ENCODE peak calls at places on chromosomes 6 and 20, in seven cellular contexts. G, K, E, F, R, M and I are unnamed samples.

GRCh38 chr6:93784794-93785757 is 365.7 kb upstream of the EPHA7 start:
- DNase-seq in M (no peak), R (peak), G (no peak), F (no peak), E (no peak), K (no peak), I (no peak)

GRCh38 chr20:13426870-13427269 is 205.8 kb downstream of the ISM1 start:
- DNase-seq in K (no peak), R (peak), E (no peak), F (no peak), G (no peak), M (no peak), I (no peak)

GRCh38 chr6:15369838-15370237 is 124.0 kb downstream of the JARID2 start:
- DNase-seq in R (peak), G (no peak), F (no peak), K (no peak), M (peak), E (no peak), I (no peak)

GRCh38 chr6:158213925-158214674 is 46.0 kb downstream of the GTF2H5 start:
- DNase-seq in R (peak), E (peak), K (peak), M (peak), F (no peak), G (peak), I (peak)

GRCh38 chr6:80696268-80696667 is 589.8 kb downstream of the BCKDHB start:
- DNase-seq in E (no peak), F (no peak), R (no peak), M (no peak), K (no peak), G (no peak), I (no peak)

GRCh38 chr6:56525976-56526375 is 116.7 kb downstream of the DST start:
- DNase-seq in E (no peak), F (no peak), M (peak), R (no peak), K (no peak), G (no peak), I (no peak)

GRCh38 chr6:30612687-30613248 is 4.3 kb downstream of the PPP1R10 start:
- DNase-seq in K (no peak), F (no peak), G (no peak), R (peak), M (no peak), E (no peak), I (peak)

GRCh38 chr6:43923376-43924221 is 153.6 kb downstream of the VEGFA start:
- DNase-seq in M (no peak), R (peak), K (peak), E (no peak), F (peak), G (no peak), I (no peak)

GRCh38 chr6:110180228-110181008 is at the start of gene CDC40:
- DNase-seq in G (peak), K (peak), E (peak), M (peak), F (peak), R (no peak), I (peak)

GRCh38 chr6:15245361-15246216 is at the start of gene JARID2:
- DNase-seq in E (peak), K (peak), F (peak), G (peak), M (peak), R (peak), I (peak)

GRCh38 chr20:48295445-48295903 is 510.2 kb upstream of the SULF2 start:
- DNase-seq in M (no peak), F (no peak), R (peak), K (no peak), G (peak), E (no peak), I (peak)
- TF ChIP-seq CTCF in M (peak), F (peak), R (peak), K (no peak), G (no peak), E (peak), I (peak)

GRCh38 chr6:133951881-133952814 is 876 bp upstream of the TBPL1 start:
- DNase-seq in R (peak), M (peak), F (no peak), E (peak), G (peak), K (peak), I (peak)
- TF ChIP-seq CTCF in R (peak), M (peak), F (peak), E (peak), G (peak), K (peak), I (peak)

GRCh38 chr20:33835773-33836172 is 24.6 kb downstream of the CHMP4B start:
- DNase-seq in F (no peak), E (no peak), M (no peak), K (no peak), R (peak), G (peak), I (no peak)

GRCh38 chr20:33840759-33841438 is 29.8 kb downstream of the CHMP4B start:
- DNase-seq in M (no peak), E (no peak), R (no peak), K (no peak), F (no peak), G (no peak), I (no peak)

GRCh38 chr20:33839591-33839990 is 28.4 kb downstream of the CHMP4B start:
- DNase-seq in M (no peak), R (no peak), F (no peak), E (peak), K (no peak), G (no peak), I (no peak)

GRCh38 chr20:33837096-33837830 is 26.1 kb downstream of the CHMP4B start:
- DNase-seq in E (no peak), R (no peak), K (no peak), F (no peak), M (peak), G (no peak), I (no peak)

GRCh38 chr20:33838035-33838864 is 27.1 kb downstream of the CHMP4B start:
- DNase-seq in M (no peak), F (no peak), G (no peak), E (no peak), R (no peak), K (no peak), I (no peak)
- TF ChIP-seq CTCF in M (peak), F (no peak), G (no peak), E (peak), R (no peak), K (no peak), I (no peak)

GRCh38 chr6:117771403-117771802 is 96.1 kb downstream of the NUS1 start:
- DNase-seq in E (no peak), M (no peak), F (no peak), K (no peak), G (no peak), R (no peak), I (no peak)
- TF ChIP-seq CTCF in E (no peak), M (no peak), F (no peak), K (no peak), G (no peak), R (no peak), I (no peak)

DNA sequence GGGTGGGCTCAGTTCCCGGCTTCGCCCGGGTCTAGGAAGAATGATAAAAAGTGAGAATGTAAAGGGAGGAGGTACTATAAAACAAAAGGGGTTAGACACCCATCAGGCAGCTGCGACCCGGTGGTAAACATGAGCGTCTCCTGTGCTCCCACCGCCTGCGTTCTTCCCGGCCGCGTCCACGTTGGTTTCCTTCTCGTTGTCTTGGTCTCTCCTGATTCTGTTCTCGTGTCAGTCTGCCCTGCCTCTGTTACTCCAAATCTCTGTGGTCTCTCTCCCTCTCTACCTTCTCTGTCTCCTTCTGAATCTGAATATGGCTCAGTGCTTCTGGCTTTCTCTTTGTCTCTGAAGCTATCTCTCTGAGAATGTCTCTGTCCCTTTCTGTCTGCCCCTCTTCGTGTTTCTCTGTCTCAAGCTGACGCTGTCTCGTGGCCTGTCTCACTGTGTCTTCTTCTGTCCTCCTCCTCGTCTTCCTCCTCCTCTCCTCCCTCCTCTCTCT is 41.6 kb upstream of the FOXP4 start:
- DNase-seq in G (no peak), R (no peak), K (no peak), M (no peak), F (no peak), E (no peak), I (peak)
- TF ChIP-seq CTCF in G (no peak), R (no peak), K (no peak), M (no peak), F (no peak), E (no peak), I (no peak)